ENCODE peak calls at places on chromosome 20, in ten cellular contexts. A is spleen, B is ovary, N is NB4, I is breast epithelium, Z is tibial nerve, M is testis, E is erythroblast, C is A549, W is lower leg skin. O is an unnamed sample.

GRCh38 chr20:1619861-1620444 is at the start of gene SIRPB1:
- DNase-seq in A (peak), B (no peak), N (peak), I (no peak), Z (no peak), M (no peak), E (no peak), C (no peak), W (no peak), O (no peak)

GRCh38 chr20:38985603-38986170 is 23.5 kb downstream of the DHX35 start:
- DNase-seq in A (no peak), B (no peak), N (no peak), I (no peak), Z (no peak), M (no peak), E (no peak), C (no peak), W (no peak), O (no peak)

GRCh38 chr20:63695419-63696310 is 787 bp upstream of the TNFRSF6B start:
- DNase-seq in A (no peak), B (no peak), N (no peak), I (no peak), Z (no peak), M (no peak), E (no peak), C (no peak), W (no peak), O (no peak)

GRCh38 chr20:51366155-51366886 is 176.2 kb downstream of the NFATC2 start:
- DNase-seq in A (peak), B (peak), N (no peak), I (no peak), Z (peak), M (no peak), E (no peak), C (peak), W (peak), O (peak)

GRCh38 chr20:49699200-49699992 is 14.3 kb downstream of the B4GALT5 start:
- DNase-seq in A (no peak), B (no peak), N (no peak), I (no peak), Z (no peak), M (no peak), E (peak), C (peak), W (no peak), O (no peak)

GRCh38 chr20:58515240-58516212 is at the start of gene APCDD1L:
- DNase-seq in A (no peak), B (no peak), N (no peak), I (no peak), Z (no peak), M (no peak), E (no peak), C (no peak), W (peak), O (peak)

GRCh38 chr20:41339957-41340326 is 679 bp upstream of the LPIN3 start:
- DNase-seq in A (peak), B (peak), N (peak), I (peak), Z (peak), M (peak), E (peak), C (peak), W (peak), O (peak)

GRCh38 chr20:14523090-14523489 is 185.7 kb upstream of the FLRT3 start:
- DNase-seq in A (no peak), B (no peak), N (no peak), I (no peak), Z (no peak), M (no peak), E (no peak), C (no peak), W (no peak), O (no peak)

GRCh38 chr20:53176133-53176532 is 204.0 kb downstream of the TSHZ2 start:
- DNase-seq in A (no peak), B (no peak), N (no peak), I (no peak), Z (no peak), M (no peak), E (peak), C (no peak), W (no peak), O (no peak)

GRCh38 chr20:3786126-3786484 is 435 bp downstream of the CENPB start:
- DNase-seq in A (no peak), B (peak), N (peak), I (peak), Z (no peak), M (peak), E (peak), C (peak), W (peak), O (no peak)

GRCh38 chr20:64090165-64090564 is 6.0 kb upstream of the LKAAEAR1 start:
- DNase-seq in A (no peak), B (no peak), N (no peak), I (no peak), Z (no peak), M (no peak), E (no peak), C (no peak), W (no peak), O (no peak)

GRCh38 chr20:37344506-37345338 is 1.2 kb upstream of the SRC start:
- DNase-seq in A (peak), B (no peak), N (no peak), I (no peak), Z (no peak), M (no peak), E (no peak), C (peak), W (peak), O (no peak)

GRCh38 chr20:47392015-47392720 is 35.7 kb upstream of the ZMYND8 start:
- DNase-seq in A (no peak), B (no peak), N (peak), I (no peak), Z (no peak), M (no peak), E (peak), C (peak), W (no peak), O (peak)

GRCh38 chr20:59075934-59076508 is 33.4 kb upstream of the PRELID3B start:
- DNase-seq in A (no peak), B (no peak), N (no peak), I (no peak), Z (no peak), M (no peak), E (no peak), C (no peak), W (no peak), O (no peak)

GRCh38 chr20:57913156-57913930 is 203.5 kb upstream of the PMEPA1 start:
- DNase-seq in A (no peak), B (no peak), N (no peak), I (no peak), Z (no peak), M (no peak), E (no peak), C (no peak), W (no peak), O (no peak)

GRCh38 chr20:6886065-6886729 is 118.7 kb downstream of the BMP2 start:
- DNase-seq in A (no peak), B (no peak), N (no peak), I (no peak), Z (no peak), M (peak), E (no peak), C (no peak), W (no peak), O (no peak)

DNA sequence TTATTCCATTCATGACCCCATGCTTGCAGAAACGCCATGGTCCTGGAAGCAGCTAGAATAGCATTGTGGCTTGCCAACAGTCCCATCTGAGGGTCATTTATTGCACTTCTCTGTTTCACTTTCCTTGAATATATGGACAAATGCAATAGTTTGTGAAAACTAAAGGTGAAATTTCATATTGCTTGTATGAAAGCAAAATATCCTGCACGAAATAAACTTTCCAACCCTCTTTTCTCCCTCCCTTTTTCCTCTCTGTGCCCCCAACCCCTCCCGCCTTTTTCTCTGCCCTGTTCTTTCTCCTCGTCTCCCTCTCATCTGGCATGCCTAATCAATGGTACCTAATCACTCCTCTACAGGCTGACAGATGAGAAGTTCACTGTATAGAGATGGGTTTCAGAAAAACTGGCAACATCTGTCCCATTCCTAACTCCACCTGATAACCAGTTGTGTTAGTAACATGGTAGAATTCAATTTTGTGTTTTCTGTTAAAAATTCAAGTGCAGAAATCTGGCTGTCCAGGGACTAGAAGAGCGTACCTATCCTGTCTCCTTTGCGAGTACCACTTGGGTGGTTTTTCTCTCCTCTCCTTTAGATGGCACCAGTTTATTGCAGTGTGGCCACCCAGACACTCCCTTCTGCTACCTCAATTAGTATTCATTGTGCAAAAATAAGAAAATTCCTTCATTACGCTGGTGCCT is 198.6 kb downstream of the FOXA2 start:
- DNase-seq in A (no peak), B (no peak), N (no peak), I (no peak), Z (no peak), M (no peak), E (no peak), C (peak), W (no peak), O (no peak)
- TF ChIP-seq POLR2A in A (no peak), B (no peak), N (no peak), I (no peak), Z (no peak), M (no peak), E (no peak), C (no peak), W (no peak), O (no peak)

GRCh38 chr20:31698803-31699718 is 23.6 kb downstream of the BCL2L1 start:
- DNase-seq in A (no peak), B (peak), N (peak), I (peak), Z (peak), M (peak), E (peak), C (peak), W (peak), O (peak)
- TF ChIP-seq POLR2A in A (no peak), B (no peak), N (no peak), I (no peak), Z (peak), M (no peak), E (no peak), C (no peak), W (no peak), O (no peak)

DNA sequence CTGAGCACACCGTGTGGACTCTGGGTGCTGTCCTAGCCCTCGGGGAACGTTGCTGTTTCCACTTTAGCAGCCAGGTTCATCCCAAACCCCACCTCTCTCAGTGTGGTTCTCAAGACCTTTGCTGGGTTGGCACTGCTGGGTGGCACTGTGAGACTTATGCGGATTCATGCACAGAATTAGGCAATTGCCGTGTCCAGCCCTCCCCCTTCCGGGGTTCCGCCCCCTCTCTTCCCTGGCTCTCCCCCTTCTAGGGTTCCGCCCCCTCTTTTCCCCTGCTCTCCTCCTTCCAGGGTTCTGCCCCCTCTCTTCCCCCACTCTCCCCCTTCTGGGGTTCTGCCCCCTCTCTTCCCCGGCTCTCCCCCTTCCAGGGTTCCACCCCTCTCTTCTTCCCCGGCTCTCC is 39.8 kb upstream of the SLCO4A1 start:
- DNase-seq in A (peak), B (no peak), N (peak), I (peak), Z (no peak), M (no peak), E (no peak), C (no peak), W (peak), O (peak)
- TF ChIP-seq POLR2A in A (no peak), B (no peak), N (peak), I (no peak), Z (no peak), M (no peak), E (no peak), C (no peak), W (no peak), O (no peak)

DNA sequence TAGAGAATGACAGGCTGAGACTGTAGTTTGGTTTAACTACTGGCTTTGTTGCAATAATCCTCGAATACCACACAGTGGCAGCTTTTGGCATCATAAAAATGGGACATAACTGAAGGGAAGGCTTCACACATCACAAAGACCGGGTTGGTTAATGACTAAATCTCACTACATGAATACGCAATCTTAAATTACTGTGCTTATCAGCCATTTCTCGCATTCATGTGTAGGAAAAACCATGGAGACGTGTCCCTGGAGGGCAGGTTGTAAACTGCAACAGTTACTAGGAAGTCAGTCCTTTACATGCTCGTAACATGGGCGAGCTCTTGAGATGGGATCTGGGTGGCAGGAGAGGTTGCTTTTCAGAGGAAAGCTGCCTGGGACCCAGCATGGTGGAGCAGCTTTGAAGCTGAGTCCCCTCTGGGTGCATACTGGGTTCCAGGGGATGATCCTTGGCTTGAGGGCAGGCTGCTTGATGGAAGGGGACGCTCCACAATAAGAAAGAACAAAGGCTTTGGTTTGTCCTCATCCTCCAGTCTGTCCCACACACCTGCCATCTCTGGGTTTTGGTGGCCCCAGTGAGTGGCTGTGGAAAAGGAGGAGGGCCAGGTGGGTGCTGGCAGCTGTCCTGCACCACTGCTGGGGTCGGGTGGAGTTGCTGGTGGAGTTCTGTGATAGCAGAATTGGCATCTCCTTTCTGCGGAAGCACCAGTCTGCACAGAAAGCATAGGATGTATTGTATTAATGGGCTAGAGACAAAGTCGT is 2.1 kb downstream of the RPS21 start:
- DNase-seq in A (no peak), B (no peak), N (no peak), I (no peak), Z (no peak), M (no peak), E (no peak), C (no peak), W (no peak), O (no peak)
- TF ChIP-seq POLR2A in A (no peak), B (no peak), N (no peak), I (no peak), Z (no peak), M (no peak), E (peak), C (no peak), W (no peak), O (no peak)

GRCh38 chr20:44911264-44911921 is 1.5 kb downstream of the PABPC1L start:
- DNase-seq in A (peak), B (no peak), N (peak), I (no peak), Z (peak), M (peak), E (peak), C (peak), W (peak), O (no peak)

GRCh38 chr20:44910690-44911262 is 916 bp downstream of the PABPC1L start:
- DNase-seq in A (no peak), B (no peak), N (peak), I (no peak), Z (no peak), M (no peak), E (peak), C (peak), W (peak), O (no peak)

GRCh38 chr20:44908987-44909871 is 631 bp upstream of the PABPC1L start:
- DNase-seq in A (no peak), B (no peak), N (peak), I (no peak), Z (no peak), M (no peak), E (peak), C (no peak), W (no peak), O (no peak)

GRCh38 chr20:44912189-44912588 is 2.3 kb downstream of the PABPC1L start:
- DNase-seq in A (no peak), B (no peak), N (no peak), I (no peak), Z (no peak), M (no peak), E (no peak), C (no peak), W (no peak), O (no peak)

GRCh38 chr20:44909872-44910689 is at the start of gene PABPC1L:
- DNase-seq in A (peak), B (peak), N (peak), I (peak), Z (peak), M (peak), E (peak), C (peak), W (peak), O (peak)
- TF ChIP-seq POLR2A in A (no peak), B (no peak), N (peak), I (no peak), Z (no peak), M (no peak), E (no peak), C (peak), W (no peak), O (peak)